ENCODE peak calls at places on chromosomes 3 and 15, in four cellular contexts. V is neural progenitor cell, H is cardiac muscle cell, D is AG10803. W is an unnamed sample.
A peak's percentile ranks its signal among the peaks of the same experiment; 100 is the strongest.

GRCh38 chr3:77319711-77320110 is 279.8 kb downstream of the ROBO2 start:
- DNase-seq in V (peak; percentile 20), H (peak; percentile 1), D (no peak), W (no peak)

GRCh38 chr3:114111060-114111790 is 54.7 kb downstream of the QTRT2 start:
- DNase-seq in D (no peak), V (peak; percentile 81), H (no peak), W (no peak)

GRCh38 chr3:16060358-16060852 is 114.1 kb upstream of the GALNT15 start:
- DNase-seq in D (peak; percentile 100), H (peak; percentile 99), V (no peak), W (no peak)

GRCh38 chr3:125129512-125129962 is 73.7 kb upstream of the HEG1 start:
- DNase-seq in V (no peak), H (peak; percentile 96), D (peak; percentile 100), W (no peak)

GRCh38 chr3:128473180-128473519 is 6.5 kb upstream of the DNAJB8 start:
- DNase-seq in D (no peak), V (no peak), H (no peak), W (no peak)

GRCh38 chr3:128814514-128815317 is 64.7 kb upstream of the ACAD9 start:
- DNase-seq in V (no peak), D (no peak), H (no peak), W (no peak)

GRCh38 chr3:197756704-197757103 is 7.0 kb downstream of the FYTTD1 start:
- DNase-seq in V (no peak), H (no peak), D (no peak), W (no peak)

GRCh38 chr3:55143336-55143735 is 215.5 kb upstream of the LRTM1 start:
- DNase-seq in H (no peak), D (no peak), V (no peak), W (no peak)

GRCh38 chr3:51830986-51831385 is 30.4 kb upstream of the IQCF2 start:
- DNase-seq in D (no peak), V (no peak), H (no peak), W (no peak)

GRCh38 chr3:144112036-144112435 is 140.4 kb downstream of the DIPK2A start:
- DNase-seq in V (no peak), H (no peak), D (no peak), W (no peak)

GRCh38 chr3:149967067-149967685 is 3.5 kb downstream of the PFN2 start:
- DNase-seq in D (peak; percentile 61), V (peak; percentile 28), H (peak; percentile 71), W (no peak)

GRCh38 chr3:132726341-132726823 is 4.2 kb upstream of the NPHP3 start:
- DNase-seq in D (peak; percentile 30), V (peak; percentile 38), H (peak; percentile 48), W (no peak)

GRCh38 chr3:132723551-132723950 is 1.3 kb upstream of the NPHP3 start:
- DNase-seq in H (no peak), D (peak; percentile 4), V (no peak), W (no peak)

GRCh38 chr3:132721479-132722164 is 587 bp downstream of the NPHP3 start:
- DNase-seq in H (peak; percentile 77), V (peak; percentile 88), D (peak; percentile 63), W (peak; percentile 23)

GRCh38 chr3:132723024-132723462 is 834 bp upstream of the NPHP3 start:
- DNase-seq in V (no peak), H (no peak), D (no peak), W (no peak)

GRCh38 chr3:132722165-132723023 is at the start of gene NPHP3:
- DNase-seq in H (peak; percentile 99), V (peak; percentile 97), D (peak; percentile 98), W (peak; percentile 99)
- TF ChIP-seq CTCF in H (no peak), V (no peak), D (no peak), W (no peak)

GRCh38 chr3:171838218-171838720 is 4.9 kb upstream of the TMEM212 start:
- DNase-seq in H (peak; percentile 94), V (peak; percentile 31), D (peak; percentile 88), W (peak; percentile 31)
- TF ChIP-seq CTCF in H (no peak), V (no peak), D (peak; percentile 38), W (no peak)

GRCh38 chr15:65519781-65520299 is 2.4 kb upstream of the DPP8 start:
- DNase-seq in D (no peak), V (no peak), H (no peak), W (no peak)

GRCh38 chr15:65517866-65518207 is 348 bp upstream of the DPP8 start:
- DNase-seq in H (no peak), D (no peak), V (no peak), W (no peak)

GRCh38 chr15:65524226-65524625 is 6.0 kb upstream of the HACD3 start:
- DNase-seq in V (no peak), H (no peak), D (no peak), W (no peak)

GRCh38 chr15:65518633-65519285 is 1.3 kb upstream of the DPP8 start:
- DNase-seq in D (no peak), H (no peak), V (no peak), W (no peak)

GRCh38 chr15:65521355-65521754 is 3.9 kb upstream of the DPP8 start:
- DNase-seq in D (no peak), V (no peak), H (peak; percentile 6), W (no peak)
- TF ChIP-seq CTCF in D (no peak), V (no peak), H (no peak), W (no peak)

DNA sequence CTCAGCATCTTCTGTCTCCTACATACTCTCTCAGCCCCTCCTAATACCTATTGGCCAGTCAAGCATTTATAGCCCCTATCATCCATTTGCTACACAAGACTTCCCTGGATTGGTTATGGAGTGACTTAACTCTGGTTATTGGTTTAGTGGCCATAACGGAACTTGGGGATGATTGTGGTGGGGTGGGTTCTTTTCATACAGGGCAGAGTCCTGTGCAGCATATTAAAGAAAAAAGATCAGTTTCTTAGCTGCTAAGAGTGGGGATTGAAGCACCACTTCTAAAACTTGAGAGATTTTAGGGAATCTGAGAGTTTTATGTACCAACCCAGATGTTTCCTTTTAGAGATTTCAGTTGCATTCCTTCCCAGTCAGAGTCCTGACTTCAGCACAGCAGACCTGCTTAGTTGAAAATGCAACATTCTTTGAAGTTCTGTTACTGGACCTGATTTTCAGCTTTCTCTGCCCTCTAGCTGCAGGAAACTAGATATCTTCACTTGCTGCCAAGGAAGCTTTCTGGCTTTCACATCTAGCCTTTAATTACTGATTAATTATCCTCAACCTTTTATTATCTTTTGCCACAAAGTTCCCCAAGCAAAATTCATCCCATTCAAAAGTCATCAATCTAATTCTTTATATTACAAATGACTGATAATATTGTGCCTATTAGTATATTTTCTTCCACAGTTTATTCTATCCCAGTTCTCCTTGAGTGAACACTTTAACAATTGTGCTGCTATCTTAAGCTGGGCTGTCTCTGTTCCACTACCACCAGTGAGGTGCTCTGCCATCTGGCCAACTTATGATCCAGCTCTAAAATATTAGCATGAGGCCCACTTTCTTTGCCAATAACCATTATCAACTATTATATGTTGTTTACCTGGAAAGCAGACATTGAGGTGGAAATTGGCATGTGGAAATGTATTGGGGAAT is 906.0 kb upstream of the ALCAM start:
- DNase-seq in V (peak; percentile 53), D (peak; percentile 83), H (peak; percentile 55), W (no peak)
- TF ChIP-seq CTCF in V (peak; percentile 59), D (peak; percentile 71), H (peak; percentile 35), W (peak; percentile 25)

GRCh38 chr3:66983101-66983500 is 15.0 kb upstream of the KBTBD8 start:
- DNase-seq in D (no peak), H (no peak), V (peak; percentile 12), W (no peak)
- TF ChIP-seq CTCF in D (no peak), H (no peak), V (peak; percentile 37), W (no peak)

GRCh38 chr3:13539285-13539625 is 9.7 kb upstream of the FBLN2 start:
- DNase-seq in H (peak; percentile 70), V (no peak), D (peak; percentile 90), W (no peak)

GRCh38 chr3:13539671-13540070 is 9.3 kb upstream of the FBLN2 start:
- DNase-seq in D (no peak), H (no peak), V (no peak), W (no peak)

GRCh38 chr3:13537244-13537921 is 11.5 kb upstream of the FBLN2 start:
- DNase-seq in D (no peak), H (no peak), V (no peak), W (no peak)

GRCh38 chr3:13537926-13538325 is 11.0 kb upstream of the FBLN2 start:
- DNase-seq in D (peak; percentile 98), V (no peak), H (peak; percentile 81), W (no peak)

GRCh38 chr3:13538520-13539284 is 10.2 kb upstream of the FBLN2 start:
- DNase-seq in D (no peak), H (no peak), V (no peak), W (no peak)
- TF ChIP-seq CTCF in D (no peak), H (no peak), V (no peak), W (no peak)

GRCh38 chr3:86990734-86991481 is at the start of gene VGLL3:
- DNase-seq in H (peak; percentile 94), D (peak; percentile 92), V (peak; percentile 87), W (peak; percentile 78)
- TF ChIP-seq CTCF in H (peak; percentile 31), D (peak; percentile 48), V (peak; percentile 33), W (no peak)

DNA sequence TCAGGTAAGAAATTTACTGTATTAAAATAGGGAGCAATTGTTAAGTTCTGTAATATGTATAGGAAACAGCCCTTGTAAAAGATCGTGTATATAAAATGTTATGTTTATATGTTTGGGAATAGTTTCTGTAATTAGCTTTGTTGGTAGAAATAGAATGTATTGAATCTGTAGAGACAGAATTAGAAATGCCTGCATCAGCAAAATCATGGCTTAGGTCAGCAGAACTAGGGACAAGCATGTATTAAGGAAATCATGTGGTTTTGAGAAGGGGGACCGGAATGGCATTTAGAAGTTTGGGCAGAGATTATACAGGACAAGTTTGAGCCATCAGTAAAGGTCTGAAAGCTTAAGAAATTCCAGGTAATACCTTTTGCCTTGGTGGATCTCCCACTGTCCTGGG is 177.9 kb downstream of the ERC2 start:
- DNase-seq in H (no peak), V (no peak), D (no peak), W (no peak)
- TF ChIP-seq CTCF in H (no peak), V (no peak), D (no peak), W (no peak)